ENCODE peak calls at places on chromosomes 4 and X, in eight cellular contexts. H is tibial artery, F is IMR-90, K is lower lobe of right lung, L is GM23338, C is PC-3, R is neural progenitor cell, M is cardiac muscle cell. D is an unnamed sample. For H3K4me1, the result is how much of the 10 kb centered on the place peaks cover.

GRCh38 chr4:56727150-56727549 is 46.1 kb upstream of the HOPX start:
- DNase-seq in H (no peak), F (peak), K (no peak), L (peak), C (peak), R (peak), M (peak), D (no peak)

GRCh38 chr4:123536225-123536624 is 139.6 kb downstream of the SPRY1 start:
- DNase-seq in H (no peak), F (no peak), K (no peak), L (no peak), C (no peak), R (no peak), M (no peak), D (no peak)

GRCh38 chr4:26139310-26139924 is 181.4 kb upstream of the RBPJ start:
- DNase-seq in H (no peak), F (no peak), K (no peak), L (no peak), C (no peak), R (no peak), M (no peak), D (no peak)

GRCh38 chr4:39383690-39384089 is 17.5 kb upstream of the RFC1 start:
- DNase-seq in H (no peak), F (no peak), K (no peak), L (no peak), C (no peak), R (no peak), M (no peak), D (no peak)

GRCh38 chrX:12953420-12953819 is 21.5 kb upstream of the TMSB4X start:
- DNase-seq in H (no peak), F (no peak), K (no peak), L (no peak), C (no peak), R (no peak), M (no peak), D (no peak)

GRCh38 chr4:93199492-93199891 is 629.1 kb upstream of the ATOH1 start:
- DNase-seq in H (no peak), F (peak), K (no peak), L (peak), C (peak), R (peak), M (peak), D (peak)

GRCh38 chr4:41537267-41537890 is 578 bp upstream of the LIMCH1 start:
- DNase-seq in H (no peak), F (no peak), K (no peak), L (no peak), C (peak), R (no peak), M (no peak), D (no peak)

GRCh38 chr4:145132521-145133098 is 34.5 kb downstream of the ABCE1 start:
- DNase-seq in H (no peak), F (peak), K (no peak), L (no peak), C (no peak), R (no peak), M (peak), D (no peak)

GRCh38 chr4:184664445-184665210 is 15.1 kb downstream of the PRIMPOL start:
- DNase-seq in H (no peak), F (peak), K (no peak), L (peak), C (peak), R (peak), M (peak), D (no peak)

GRCh38 chr4:186404562-186405134 is 138.7 kb downstream of the F11 start:
- DNase-seq in H (no peak), F (no peak), K (no peak), L (no peak), C (no peak), R (no peak), M (no peak), D (no peak)

GRCh38 chr4:78552398-78553396 is 1.1 kb downstream of the ANXA3 start:
- DNase-seq in H (no peak), F (no peak), K (peak), L (peak), C (peak), R (peak), M (peak), D (peak)

GRCh38 chr4:139595989-139596679 is 40.1 kb upstream of the SETD7 start:
- DNase-seq in H (peak), F (peak), K (no peak), L (no peak), C (peak), R (no peak), M (peak), D (no peak)

GRCh38 chrX:46485897-46486296 is 59.3 kb downstream of the ZNF674 start:
- DNase-seq in H (no peak), F (no peak), K (no peak), L (peak), C (no peak), R (peak), M (no peak), D (no peak)

GRCh38 chr4:125382995-125383394 is 68.2 kb downstream of the FAT4 start:
- DNase-seq in H (no peak), F (no peak), K (no peak), L (no peak), C (no peak), R (no peak), M (peak), D (no peak)

GRCh38 chr4:17647927-17648326 is 33.5 kb downstream of the MED28 start:
- DNase-seq in H (no peak), F (no peak), K (no peak), L (peak), C (peak), R (no peak), M (no peak), D (no peak)

GRCh38 chr4:87011340-87012034 is 76.7 kb downstream of the AFF1 start:
- DNase-seq in H (no peak), F (peak), K (no peak), L (peak), C (peak), R (no peak), M (peak), D (peak)
- H3K4me1 ChIP-seq in H (half or more), F (under half), K (half or more), L (half or more), C (under half), R (under half), M (half or more), D (under half)

GRCh38 chrX:2679534-2680485 is 11.3 kb upstream of the CD99 start:
- DNase-seq in H (no peak), F (peak), K (no peak), L (no peak), C (no peak), R (no peak), M (peak), D (peak)

GRCh38 chrX:2684256-2684655 is 6.8 kb upstream of the CD99 start:
- DNase-seq in H (no peak), F (no peak), K (no peak), L (no peak), C (no peak), R (no peak), M (no peak), D (no peak)

GRCh38 chrX:2680486-2681348 is 10.4 kb upstream of the CD99 start:
- DNase-seq in H (no peak), F (no peak), K (no peak), L (no peak), C (no peak), R (no peak), M (no peak), D (no peak)

GRCh38 chrX:2685886-2686285 is 5.2 kb upstream of the CD99 start:
- DNase-seq in H (no peak), F (no peak), K (no peak), L (no peak), C (no peak), R (no peak), M (no peak), D (no peak)

DNA sequence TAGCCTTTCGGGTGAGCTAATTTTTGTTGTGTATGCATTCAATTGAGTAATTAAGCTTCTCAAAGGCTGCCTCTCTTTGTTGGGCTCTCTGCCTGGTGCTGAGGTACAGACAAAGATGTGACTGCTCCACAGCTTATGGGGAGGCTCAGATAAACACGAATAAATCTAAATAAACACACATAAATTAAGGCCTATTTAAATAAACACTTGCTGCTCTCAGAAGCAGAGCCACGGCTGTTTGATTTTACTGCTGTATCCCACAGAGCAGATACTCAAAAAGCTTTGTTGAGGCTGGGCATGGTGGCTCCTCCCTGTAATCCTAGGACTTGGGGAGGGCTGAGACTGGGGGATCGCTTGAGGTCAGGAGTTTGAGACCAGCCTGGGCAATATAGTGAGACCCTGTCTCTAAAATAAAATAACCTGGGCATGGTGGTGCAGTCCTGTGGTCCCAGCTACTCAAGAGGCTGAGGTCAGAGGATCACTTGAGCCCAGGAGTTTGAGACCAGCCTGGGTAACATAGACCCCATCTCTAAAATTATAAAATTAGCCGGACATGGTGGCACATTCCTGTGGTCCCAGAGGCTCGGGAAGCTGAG is 8.4 kb upstream of the CD99 start:
- DNase-seq in H (no peak), F (peak), K (no peak), L (no peak), C (no peak), R (no peak), M (no peak), D (no peak)
- TF ChIP-seq CTCF in H (no peak), F (no peak), K (no peak), L (no peak), C (no peak), R (no peak), M (no peak), D (no peak)

GRCh38 chr4:121091941-121092340 is 19.6 kb upstream of the NDNF start:
- DNase-seq in H (no peak), F (no peak), K (no peak), L (no peak), C (no peak), R (no peak), M (no peak), D (no peak)

GRCh38 chr4:121094297-121094966 is 22.1 kb upstream of the NDNF start:
- DNase-seq in H (no peak), F (no peak), K (no peak), L (no peak), C (no peak), R (no peak), M (no peak), D (no peak)

GRCh38 chr4:121088867-121089266 is 16.5 kb upstream of the NDNF start:
- DNase-seq in H (no peak), F (no peak), K (no peak), L (no peak), C (no peak), R (no peak), M (no peak), D (no peak)
- H3K4me1 ChIP-seq in H (under half), F (under half), K (under half), L (under half), C (under half), R (under half), M (under half), D (under half)

DNA sequence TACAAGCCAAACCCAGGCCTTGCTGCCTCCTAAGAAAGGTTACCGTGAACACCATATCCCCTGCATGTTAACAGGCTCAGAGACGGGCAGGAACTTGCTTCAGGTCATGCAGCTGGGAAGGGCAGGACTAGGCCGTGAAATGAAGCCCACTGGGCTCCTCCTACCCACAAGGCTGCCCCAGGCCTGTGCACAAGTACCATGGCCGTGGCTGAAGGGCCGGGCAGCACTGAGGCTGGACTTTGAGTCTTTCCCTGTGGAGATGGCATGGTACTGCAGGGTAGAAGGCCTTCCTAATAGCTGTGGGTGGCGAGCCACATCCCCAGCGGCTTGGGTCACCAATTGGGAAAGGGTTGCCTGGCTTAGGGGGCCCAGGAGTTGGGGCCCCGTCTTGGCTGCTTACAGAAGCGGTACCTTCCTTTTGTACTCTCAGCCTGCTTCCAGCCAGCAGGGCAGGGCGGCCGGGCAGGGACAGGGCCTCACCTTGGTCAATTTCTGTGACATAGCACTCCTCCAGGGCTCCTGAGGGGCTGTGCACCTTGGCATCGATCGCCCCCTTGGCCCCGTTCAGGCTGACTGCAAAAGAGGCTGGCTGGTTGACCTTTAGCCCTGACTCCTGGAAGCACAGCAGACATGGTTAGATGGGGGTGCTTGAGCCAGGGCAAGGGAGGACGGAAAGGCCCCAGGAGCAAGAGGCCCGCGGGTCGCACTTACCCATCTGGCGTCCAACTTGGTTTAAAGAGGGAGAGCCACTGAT is 23.8 kb downstream of the FLNA start:
- DNase-seq in H (no peak), F (no peak), K (peak), L (no peak), C (no peak), R (no peak), M (peak), D (no peak)
- TF ChIP-seq CTCF in H (no peak), F (no peak), K (no peak), L (no peak), C (no peak), R (no peak), M (no peak), D (no peak)